ENCODE peak calls at places on chromosome 17, in ten cellular contexts. A is HTR-8/SVneo, J is mesendoderm, F is RCC 7860, P is sigmoid colon, Y is ACHN, H is HEK293T, L is Caki2, T is type B pancreatic cell, Z is erythroblast. W is an unnamed sample.

GRCh38 chr17:35028531-35029262 is 34.8 kb downstream of the RFFL start:
- DNase-seq in A (no peak), J (no peak), F (no peak), P (no peak), Y (no peak), H (no peak), L (peak; percentile 57), T (no peak), Z (no peak), W (no peak)

GRCh38 chr17:77857306-77857555 is 101.3 kb upstream of the TNRC6C start:
- DNase-seq in A (no peak), J (no peak), F (no peak), P (no peak), Y (no peak), H (no peak), L (no peak), T (no peak), Z (no peak), W (no peak)

GRCh38 chr17:20122236-20122879 is 113.2 kb downstream of the SPECC1 start:
- DNase-seq in A (no peak), J (no peak), F (no peak), P (no peak), Y (no peak), H (no peak), L (no peak), T (no peak), Z (no peak), W (no peak)

GRCh38 chr17:77186141-77186604 is 45.4 kb downstream of the SEC14L1 start:
- DNase-seq in A (no peak), J (no peak), F (no peak), P (no peak), Y (no peak), H (no peak), L (no peak), T (no peak), Z (no peak), W (no peak)

GRCh38 chr17:43967251-43967875 is 13.6 kb upstream of the PYY start:
- DNase-seq in A (no peak), J (no peak), F (no peak), P (no peak), Y (no peak), H (no peak), L (no peak), T (no peak), Z (no peak), W (no peak)

GRCh38 chr17:66923881-66924280 is 40.6 kb upstream of the CACNG4 start:
- DNase-seq in A (no peak), J (no peak), F (no peak), P (no peak), Y (no peak), H (no peak), L (no peak), T (no peak), Z (no peak), W (no peak)

GRCh38 chr17:17204041-17204591 is 2.0 kb downstream of the PLD6 start:
- DNase-seq in A (no peak), J (no peak), F (no peak), P (peak; percentile 92), Y (no peak), H (no peak), L (no peak), T (no peak), Z (no peak), W (no peak)

GRCh38 chr17:37720989-37721388 is 23.9 kb downstream of the HNF1B start:
- DNase-seq in A (no peak), J (no peak), F (no peak), P (no peak), Y (no peak), H (no peak), L (no peak), T (no peak), Z (no peak), W (no peak)

GRCh38 chr17:69047368-69048263 is 13.1 kb downstream of the ABCA9 start:
- DNase-seq in A (no peak), J (peak; percentile 85), F (no peak), P (peak; percentile 87), Y (no peak), H (no peak), L (peak; percentile 90), T (no peak), Z (peak; percentile 89), W (no peak)

GRCh38 chr17:79670537-79671386 is 59.9 kb upstream of the RBFOX3 start:
- DNase-seq in A (no peak), J (no peak), F (no peak), P (peak; percentile 73), Y (no peak), H (no peak), L (no peak), T (no peak), Z (no peak), W (no peak)

GRCh38 chr17:68707032-68707431 is 105.9 kb upstream of the FAM20A start:
- DNase-seq in A (peak; percentile 20), J (no peak), F (no peak), P (no peak), Y (no peak), H (no peak), L (no peak), T (no peak), Z (no peak), W (no peak)

GRCh38 chr17:40349477-40350409 is 14.8 kb downstream of the GJD3 start:
- DNase-seq in A (no peak), J (no peak), F (no peak), P (no peak), Y (no peak), H (no peak), L (no peak), T (no peak), Z (no peak), W (no peak)

GRCh38 chr17:6574689-6575595 is 18.6 kb upstream of the PITPNM3 start:
- DNase-seq in A (no peak), J (peak; percentile 39), F (peak; percentile 14), P (no peak), Y (no peak), H (no peak), L (no peak), T (peak; percentile 63), Z (no peak), W (no peak)